ENCODE peak calls at places on chromosomes 1 and 21, in seven cellular contexts. Z is endothelial cell of umbilical vein, B is breast epithelium, U is HL-60, F is K562, M is GM23338, I is sigmoid colon. T is an unnamed sample.

GRCh38 chr1:47582891-47583608 is 145.2 kb downstream of the FOXD2 start:
- DNase-seq in I (no peak), F (no peak), U (no peak), M (no peak), B (no peak), Z (no peak), T (no peak)

GRCh38 chr1:150760003-150760402 is 5.6 kb downstream of the CTSS start:
- DNase-seq in M (no peak), F (no peak), I (no peak), B (no peak), U (no peak), Z (no peak), T (no peak)

GRCh38 chr1:162905759-162906158 is 44.8 kb upstream of the CCDC190 start:
- DNase-seq in I (no peak), F (no peak), Z (peak), M (no peak), U (no peak), B (no peak), T (no peak)

GRCh38 chr1:113966013-113966412 is 13.3 kb upstream of the OLFML3 start:
- DNase-seq in M (no peak), I (no peak), Z (no peak), B (no peak), F (no peak), U (no peak), T (no peak)

GRCh38 chr1:37143818-37144217 is 109.5 kb upstream of the GRIK3 start:
- DNase-seq in U (no peak), M (peak), F (peak), B (no peak), I (no peak), Z (no peak), T (no peak)

GRCh38 chr1:163450986-163451385 is 129.2 kb downstream of the NUF2 start:
- DNase-seq in M (no peak), B (no peak), Z (no peak), I (no peak), F (no peak), U (no peak), T (no peak)

GRCh38 chr1:199545780-199546179 is 481.7 kb upstream of the NR5A2 start:
- DNase-seq in B (no peak), M (peak), F (no peak), I (no peak), Z (peak), U (no peak), T (no peak)

GRCh38 chr1:109499661-109500536 is 6.0 kb downstream of the CYB561D1 start:
- DNase-seq in F (peak), B (no peak), Z (peak), I (no peak), U (no peak), M (peak), T (no peak)

GRCh38 chr21:17795084-17796036 is 23.8 kb downstream of the C21orf91 start:
- DNase-seq in M (no peak), I (no peak), Z (no peak), U (no peak), F (no peak), B (no peak), T (no peak)

GRCh38 chr1:85406887-85407593 is 57.9 kb downstream of the DDAH1 start:
- DNase-seq in F (no peak), M (no peak), B (no peak), U (no peak), Z (peak), I (peak), T (peak)
- TF ChIP-seq CTCF in F (no peak), M (no peak), B (no peak), U (no peak), Z (no peak), I (no peak), T (no peak)

GRCh38 chr1:187443939-187444338 is 615.2 kb downstream of the PLA2G4A start:
- DNase-seq in I (no peak), B (no peak), F (no peak), U (no peak), M (peak), Z (no peak), T (no peak)
- TF ChIP-seq POLR2AphosphoS5 in I (no peak), B (no peak), F (no peak), U (no peak), M (no peak), Z (no peak), T (no peak)

GRCh38 chr1:90149101-90149500 is 154.2 kb downstream of the ZNF326 start:
- DNase-seq in Z (no peak), I (no peak), M (peak), B (no peak), U (no peak), F (no peak), T (no peak)
- TF ChIP-seq CTCF in Z (no peak), I (no peak), M (peak), B (no peak), U (no peak), F (peak), T (no peak)

GRCh38 chr1:8867878-8868567 is 10.5 kb downstream of the ENO1 start:
- DNase-seq in F (no peak), B (no peak), Z (no peak), U (no peak), I (no peak), M (no peak), T (no peak)
- TF ChIP-seq POLR2AphosphoS5 in F (peak), B (no peak), Z (no peak), U (peak), I (no peak), M (no peak), T (no peak)

GRCh38 chr1:938088-938683 is 14.5 kb downstream of the SAMD11 start:
- DNase-seq in Z (no peak), M (no peak), B (peak), F (peak), I (no peak), U (no peak), T (peak)
- TF ChIP-seq CTCF in Z (peak), M (peak), B (peak), F (peak), I (no peak), U (peak), T (peak)

DNA sequence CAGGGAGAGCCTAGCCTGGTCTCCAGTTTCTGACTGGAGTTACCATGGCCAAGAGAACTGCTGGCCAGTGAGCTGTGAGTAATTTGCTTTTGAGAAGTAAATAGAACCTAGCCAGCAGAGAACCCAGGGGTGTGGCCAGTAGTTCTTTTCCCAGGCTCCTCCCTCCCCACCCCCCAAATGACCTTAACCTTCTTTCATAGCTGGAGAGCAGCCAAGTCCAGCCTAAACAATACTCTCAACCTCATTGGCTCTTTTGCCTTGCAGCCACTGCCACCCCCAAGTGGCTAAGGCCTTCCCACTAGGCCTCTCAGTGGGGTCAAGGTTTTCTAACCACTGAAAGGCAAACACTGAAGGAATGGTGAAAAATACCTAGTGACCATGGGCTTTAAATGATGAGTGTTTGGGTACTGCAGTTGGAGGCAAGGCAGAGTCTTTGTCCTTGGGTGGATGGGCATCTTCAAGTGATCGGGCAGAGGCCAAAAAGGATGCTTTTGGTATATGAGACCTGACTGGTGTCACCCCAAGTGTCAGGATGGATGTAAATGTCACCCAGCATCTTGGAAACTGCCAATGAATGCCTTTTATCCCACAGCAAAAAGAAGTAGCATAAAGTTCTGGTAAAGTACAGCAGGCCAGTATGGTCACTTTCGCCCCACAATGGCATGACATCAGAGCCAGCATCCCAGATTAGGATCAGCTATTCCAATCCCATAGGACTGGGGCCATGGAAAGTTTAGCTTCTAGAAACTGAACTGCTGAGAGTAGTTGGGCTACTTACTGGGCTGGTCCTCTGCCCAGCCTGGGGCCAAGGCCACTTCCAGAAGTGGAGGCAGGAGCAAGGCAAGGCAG is 3.5 kb upstream of the PIGV start:
- DNase-seq in F (peak), B (no peak), I (peak), U (no peak), Z (peak), M (peak), T (peak)
- TF ChIP-seq POLR2AphosphoS5 in F (peak), B (no peak), I (no peak), U (no peak), Z (no peak), M (no peak), T (no peak)

DNA sequence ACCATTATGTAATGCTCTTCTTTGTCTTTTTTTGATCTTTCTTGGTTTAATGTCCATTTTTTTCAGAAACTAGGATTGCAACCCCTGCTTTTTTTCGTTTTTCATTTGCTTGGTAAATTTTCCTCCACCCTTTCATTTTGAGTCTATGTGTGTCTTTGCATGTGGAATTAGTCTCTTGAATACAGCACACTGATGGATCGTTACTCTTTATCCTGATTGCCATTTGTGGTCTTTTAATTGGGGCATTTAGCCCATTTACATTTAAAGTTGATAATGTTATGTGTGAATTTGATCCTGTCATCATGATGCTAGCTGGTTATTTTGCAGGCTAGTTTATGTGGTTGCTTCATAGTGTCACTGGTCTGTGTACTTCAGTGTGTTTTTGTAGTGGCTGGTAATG is 75.6 kb upstream of the ETV3 start:
- DNase-seq in I (no peak), Z (no peak), B (no peak), U (no peak), F (no peak), M (no peak), T (no peak)
- TF ChIP-seq CTCF in I (no peak), Z (no peak), B (no peak), U (no peak), F (no peak), M (no peak), T (no peak)

DNA sequence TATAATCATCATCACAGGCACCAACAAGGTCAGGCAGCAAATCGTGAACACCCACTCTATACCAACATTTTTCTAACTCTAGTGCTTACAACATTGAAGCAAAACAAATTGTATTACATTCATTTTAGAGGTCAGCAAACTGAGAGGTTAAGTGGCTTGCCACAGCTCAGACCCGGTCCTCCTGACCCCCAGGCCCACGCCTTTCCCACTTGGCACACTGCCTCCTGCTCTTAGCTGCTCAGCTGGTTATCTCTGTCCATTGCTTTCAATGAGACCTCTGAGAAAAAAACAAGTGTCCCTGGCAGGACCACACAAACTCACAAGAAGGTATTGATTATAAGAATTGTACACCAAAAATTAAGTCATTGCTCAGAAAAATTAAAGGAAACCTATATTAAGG is 31.9 kb downstream of the LRRC52 start:
- DNase-seq in M (no peak), U (no peak), Z (no peak), B (no peak), I (no peak), F (no peak), T (no peak)
- TF ChIP-seq POLR2AphosphoS5 in M (no peak), U (no peak), Z (no peak), B (no peak), I (no peak), F (no peak), T (no peak)

DNA sequence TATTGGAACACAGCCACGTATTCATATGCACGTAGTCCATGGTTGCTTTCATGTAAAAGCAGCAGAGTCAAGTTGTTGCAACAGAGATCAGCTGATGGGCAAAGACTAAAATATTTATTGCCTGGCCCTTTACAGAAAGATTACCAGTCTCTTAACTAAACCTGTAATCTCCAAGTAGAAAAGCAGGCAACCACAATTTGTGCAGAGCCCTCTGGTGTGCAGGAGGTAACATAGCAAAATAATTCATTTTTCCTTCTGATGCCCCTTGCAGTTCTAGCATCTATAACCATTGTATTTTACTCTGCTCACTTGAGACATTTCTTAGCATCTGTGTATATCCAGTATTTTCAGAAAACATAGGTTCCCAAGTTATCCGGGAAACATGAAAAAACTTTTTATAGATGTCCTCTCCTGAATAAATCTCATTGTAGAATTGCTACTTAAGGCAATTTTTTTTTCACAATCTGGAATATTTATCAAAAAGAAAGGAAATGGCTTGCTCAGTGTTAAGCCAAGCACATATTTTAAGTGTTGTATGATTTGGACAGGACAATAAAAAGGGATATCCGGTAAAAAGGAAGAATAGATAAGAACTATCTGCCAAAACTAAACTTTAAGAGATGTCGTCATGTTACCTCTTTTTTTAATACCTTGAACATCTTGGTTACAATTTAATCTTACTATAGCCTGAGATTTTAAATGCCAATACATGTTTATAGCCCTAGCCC is 430.7 kb downstream of the PLPP3 start:
- DNase-seq in U (no peak), M (no peak), B (no peak), Z (peak), I (no peak), F (no peak), T (no peak)
- TF ChIP-seq CTCF in U (no peak), M (peak), B (no peak), Z (no peak), I (no peak), F (no peak), T (no peak)

T was measured in prostate gland.